ENCODE peak calls at places on chromosomes 7 and 10, in eight cellular contexts. K, B, R, I, J, O, T and V are unnamed samples.
A peak's percentile ranks its signal among the peaks of the same experiment; 100 is the strongest.

GRCh38 chr7:149625947-149626392 is 128.4 kb upstream of the ZNF746 start:
- DNase-seq in K (peak; percentile 8), B (no peak), R (no peak), I (peak; percentile 15), J (no peak), O (no peak), T (peak; percentile 20), V (no peak)

GRCh38 chr10:46052057-46052790 is 6.2 kb upstream of the MSMB start:
- DNase-seq in K (no peak), B (no peak), R (peak; percentile 33), I (no peak), J (no peak), O (no peak), T (no peak), V (no peak)

GRCh38 chr7:20827172-20827571 is 40.5 kb upstream of the SP8 start:
- DNase-seq in K (no peak), B (no peak), R (no peak), I (no peak), J (no peak), O (no peak), T (no peak), V (no peak)

GRCh38 chr10:117174439-117175214 is 22.7 kb upstream of the KCNK18 start:
- DNase-seq in K (peak; percentile 10), B (peak; percentile 32), R (peak; percentile 92), I (peak; percentile 91), J (peak; percentile 57), O (peak; percentile 77), T (peak; percentile 62), V (peak; percentile 65)

GRCh38 chr10:79246606-79247275 is 100.5 kb upstream of the PPIF start:
- DNase-seq in K (no peak), B (no peak), R (no peak), I (no peak), J (no peak), O (peak; percentile 73), T (no peak), V (no peak)

GRCh38 chr7:105677803-105678583 is 96.7 kb upstream of the EFCAB10 start:
- DNase-seq in K (no peak), B (no peak), R (no peak), I (no peak), J (no peak), O (no peak), T (no peak), V (no peak)

GRCh38 chr7:135493362-135493761 is 16.5 kb downstream of the CNOT4 start:
- DNase-seq in K (no peak), B (no peak), R (no peak), I (no peak), J (no peak), O (peak; percentile 61), T (no peak), V (no peak)

GRCh38 chr7:119761776-119762175 is 511.2 kb upstream of the KCND2 start:
- DNase-seq in K (peak; percentile 78), B (no peak), R (no peak), I (no peak), J (no peak), O (no peak), T (no peak), V (no peak)

GRCh38 chr7:98034044-98035035 is 44.3 kb upstream of the OCM2 start:
- DNase-seq in K (no peak), B (no peak), R (no peak), I (no peak), J (no peak), O (peak; percentile 7), T (no peak), V (no peak)

GRCh38 chr7:102064361-102065025 is 222.2 kb upstream of the SH2B2 start:
- DNase-seq in K (no peak), B (no peak), R (peak; percentile 60), I (peak; percentile 53), J (peak; percentile 26), O (peak; percentile 57), T (no peak), V (peak; percentile 63)

GRCh38 chr10:63670291-63670898 is 149.2 kb downstream of the REEP3 start:
- DNase-seq in K (peak; percentile 59), B (no peak), R (no peak), I (no peak), J (no peak), O (peak; percentile 76), T (no peak), V (no peak)

GRCh38 chr7:65269150-65269856 is 104.4 kb upstream of the ZNF92 start:
- DNase-seq in K (no peak), B (peak; percentile 15), R (no peak), I (peak; percentile 90), J (peak; percentile 58), O (peak; percentile 57), T (peak; percentile 66), V (no peak)

DNA sequence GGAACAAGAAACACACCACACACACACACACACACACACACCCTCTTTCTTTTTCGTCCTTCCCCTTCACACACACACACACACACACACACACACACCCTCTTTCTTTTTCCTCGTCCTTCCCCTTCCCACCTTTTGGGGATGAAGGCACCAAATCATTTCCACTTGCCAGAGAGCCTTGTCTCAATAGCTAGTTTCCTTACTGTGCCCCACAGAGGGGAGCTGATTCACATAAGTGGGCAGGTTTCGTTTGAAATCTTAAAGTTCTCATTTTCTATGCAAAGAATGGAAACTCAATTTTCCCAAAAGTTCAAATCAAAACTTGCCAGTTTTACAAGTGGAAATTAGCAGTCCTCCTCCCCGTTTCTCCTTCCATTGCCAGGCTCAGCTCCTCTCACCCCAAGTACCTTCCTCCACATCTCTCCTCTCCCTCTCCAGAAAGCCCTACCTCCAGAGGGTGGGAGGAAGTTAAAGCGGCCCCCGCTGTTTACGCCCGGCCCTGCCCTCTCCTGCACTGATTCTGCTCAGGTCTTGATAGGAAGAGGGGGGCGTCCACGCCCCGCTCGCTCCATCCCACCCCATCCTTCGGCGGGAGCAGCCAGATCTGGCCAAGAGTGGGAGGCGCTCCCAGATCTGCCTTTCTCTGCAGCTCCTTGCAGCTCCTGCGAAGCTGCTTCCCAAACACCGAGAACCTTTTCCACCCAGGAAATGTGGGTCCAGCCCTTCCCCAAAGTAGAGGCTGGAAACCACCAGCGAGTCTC is 1.3 kb downstream of the CTTNBP2 start:
- DNase-seq in K (no peak), B (no peak), R (no peak), I (peak; percentile 42), J (no peak), O (no peak), T (no peak), V (peak; percentile 17)
- H3K4me3 ChIP-seq in K (peak overlapping the region; percentile 51), B (peak overlapping the region; percentile 85), R (peak overlapping the region; percentile 71), I (peak overlapping the region; percentile 92), J (peak overlapping the region; percentile 68), O (peak overlapping the region; percentile 93), T (no peak overlapping the region), V (no peak overlapping the region)

GRCh38 chr10:124222298-124223000 is 129.1 kb upstream of the CHST15 start:
- DNase-seq in K (no peak), B (no peak), R (no peak), I (no peak), J (no peak), O (no peak), T (no peak), V (no peak)
- H3K4me3 ChIP-seq in K (no peak overlapping the region), B (no peak overlapping the region), R (no peak overlapping the region), I (no peak overlapping the region), J (no peak overlapping the region), O (no peak overlapping the region), T (no peak overlapping the region), V (no peak overlapping the region)

GRCh38 chr10:122127943-122128342 is 139.0 kb downstream of the TACC2 start:
- DNase-seq in K (no peak), B (no peak), R (peak; percentile 25), I (peak; percentile 59), J (peak; percentile 59), O (peak; percentile 21), T (no peak), V (no peak)
- H3K4me3 ChIP-seq in K (peak overlapping the region; percentile 7), B (peak overlapping the region; percentile 55), R (peak overlapping the region; percentile 51), I (no peak overlapping the region), J (peak overlapping the region; percentile 43), O (no peak overlapping the region), T (no peak overlapping the region), V (peak overlapping the region; percentile 14)

GRCh38 chr7:97025983-97026704 is 1.5 kb upstream of the DLX5 start:
- DNase-seq in K (no peak), B (no peak), R (no peak), I (no peak), J (no peak), O (peak; percentile 11), T (no peak), V (no peak)
- H3K4me3 ChIP-seq in K (no peak overlapping the region), B (no peak overlapping the region), R (no peak overlapping the region), I (no peak overlapping the region), J (no peak overlapping the region), O (no peak overlapping the region), T (no peak overlapping the region), V (peak overlapping the region; percentile 31)

DNA sequence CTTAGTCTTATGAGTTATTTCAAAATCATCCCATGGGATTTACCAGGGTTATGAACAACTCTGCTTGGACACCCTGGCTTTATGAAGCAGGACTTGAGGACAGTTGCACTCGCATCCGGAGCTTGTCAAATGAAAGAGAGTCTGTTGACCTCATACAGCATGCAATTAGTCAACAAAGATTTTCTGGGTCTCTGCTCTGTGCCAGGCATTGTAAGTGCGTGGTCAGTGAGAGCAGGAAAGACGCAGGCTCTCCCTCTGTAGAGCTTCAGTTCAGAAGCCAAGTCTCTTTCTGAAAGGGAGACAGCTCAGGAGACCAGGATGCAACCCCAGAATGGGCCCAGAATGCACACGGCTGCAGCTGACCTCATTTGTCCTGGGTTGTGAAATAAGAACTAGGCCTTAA is 45.5 kb upstream of the DMBT1 start:
- DNase-seq in K (peak; percentile 76), B (no peak), R (no peak), I (peak; percentile 29), J (no peak), O (peak; percentile 81), T (no peak), V (no peak)
- H3K4me3 ChIP-seq in K (no peak overlapping the region), B (no peak overlapping the region), R (no peak overlapping the region), I (no peak overlapping the region), J (no peak overlapping the region), O (no peak overlapping the region), T (no peak overlapping the region), V (no peak overlapping the region)

GRCh38 chr7:22262538-22262937 is 94.4 kb downstream of the RAPGEF5 start:
- DNase-seq in K (no peak), B (no peak), R (no peak), I (no peak), J (no peak), O (no peak), T (no peak), V (no peak)
- H3K4me3 ChIP-seq in K (no peak overlapping the region), B (no peak overlapping the region), R (no peak overlapping the region), I (no peak overlapping the region), J (no peak overlapping the region), O (no peak overlapping the region), T (no peak overlapping the region), V (no peak overlapping the region)

DNA sequence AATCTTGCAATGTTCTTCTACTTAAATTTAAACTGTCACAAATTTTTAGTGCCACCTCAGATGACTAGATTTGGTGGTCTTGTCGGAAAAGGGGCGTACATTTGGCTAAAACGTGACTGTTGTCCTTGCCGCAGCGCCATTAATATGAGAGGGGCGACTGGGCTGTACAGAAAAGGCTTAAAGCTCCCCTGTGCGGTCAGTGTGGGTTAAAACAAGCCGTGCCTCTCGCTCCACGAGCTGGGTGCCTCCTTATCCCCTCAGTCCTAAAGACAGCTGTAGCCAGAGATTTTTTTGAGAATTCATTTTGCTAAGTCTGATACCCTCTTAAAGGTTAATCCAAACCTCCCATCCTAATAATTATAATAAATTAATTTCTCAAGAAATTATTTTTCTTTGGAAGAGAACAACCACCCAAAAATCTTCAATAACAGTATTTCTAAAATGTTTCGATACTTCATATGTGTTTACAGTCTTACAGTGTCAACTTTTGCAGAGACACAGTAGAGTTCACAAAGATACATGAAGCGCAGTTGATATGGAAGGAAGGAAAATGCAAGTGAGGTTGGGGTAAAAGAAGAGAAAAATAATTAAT is 68.6 kb downstream of the C7orf25 start:
- DNase-seq in K (no peak), B (no peak), R (peak; percentile 63), I (peak; percentile 71), J (peak; percentile 31), O (peak; percentile 65), T (no peak), V (no peak)
- H3K4me3 ChIP-seq in K (peak overlapping the region; percentile 25), B (no peak overlapping the region), R (peak overlapping the region; percentile 67), I (no peak overlapping the region), J (no peak overlapping the region), O (no peak overlapping the region), T (no peak overlapping the region), V (no peak overlapping the region)